ENCODE peak calls at places on chromosomes 12 and 14, in five cellular contexts. W is NK-92 treated with Interleukin-12 subunit alpha and Interleukin-12 subunit beta, amount 100 ng/mL, for 24 hours; C is stimulated activated CD8-positive, alpha-beta memory T cell treated with anti-CD3 and anti-CD28 coated beads, Interleukin-7, amount 100 ng/mL, for 4 hours; V is NCI-H446; T is GM04503. Q is an unnamed sample.

GRCh38 chr12:34286483-34286882 is 264.2 kb downstream of the ALG10 start:
- DNase-seq in T (no peak), W (no peak), V (no peak), C (no peak), Q (no peak)

GRCh38 chr12:124363376-124363965 is 68.6 kb downstream of the RFLNA start:
- DNase-seq in T (no peak), V (no peak), W (no peak), C (no peak), Q (no peak)

GRCh38 chr14:92595267-92595666 is 81.7 kb downstream of the RIN3 start:
- DNase-seq in C (no peak), T (no peak), V (no peak), W (no peak), Q (no peak)

GRCh38 chr12:27624586-27624985 is 71.7 kb upstream of the REP15 start:
- DNase-seq in T (no peak), C (no peak), V (no peak), W (no peak), Q (no peak)

GRCh38 chr12:118493962-118494361 is 117.6 kb downstream of the SUDS3 start:
- DNase-seq in T (no peak), C (no peak), W (no peak), V (no peak), Q (no peak)

GRCh38 chr14:29216316-29216715 is 449.7 kb downstream of the FOXG1 start:
- DNase-seq in W (no peak), C (no peak), T (no peak), V (peak; percentile 94), Q (no peak)

GRCh38 chr12:91009319-91009950 is 4.7 kb upstream of the EPYC start:
- DNase-seq in T (no peak), V (no peak), W (no peak), C (no peak), Q (no peak)

GRCh38 chr12:31204995-31205582 is 120.9 kb downstream of the SINHCAF start:
- DNase-seq in T (no peak), V (no peak), W (no peak), C (no peak), Q (peak; percentile 11)

GRCh38 chr14:77000340-77001235 is 27.9 kb downstream of the IRF2BPL start:
- DNase-seq in V (no peak), C (no peak), T (no peak), W (no peak), Q (no peak)

GRCh38 chr12:11763760-11764520 is 114.5 kb downstream of the ETV6 start:
- DNase-seq in T (peak; percentile 80), W (no peak), C (no peak), V (no peak), Q (peak; percentile 67)

GRCh38 chr12:47621960-47622359 is 83.9 kb downstream of the RPAP3 start:
- DNase-seq in C (no peak), W (no peak), T (no peak), V (no peak), Q (no peak)

GRCh38 chr12:120687570-120688289 is 781 bp downstream of the MLEC start:
- DNase-seq in V (no peak), W (no peak), C (peak; percentile 19), T (no peak), Q (no peak)

GRCh38 chr14:101374373-101375338 is 186.6 kb upstream of the DIO3 start:
- DNase-seq in W (no peak), T (no peak), V (no peak), C (no peak), Q (no peak)

GRCh38 chr12:130816055-130816454 is 23.0 kb downstream of the STX2 start:
- DNase-seq in W (no peak), T (no peak), C (no peak), V (no peak), Q (no peak)

GRCh38 chr12:12491634-12492033 is 71.0 kb downstream of the DUSP16 start:
- DNase-seq in V (no peak), T (no peak), W (no peak), C (no peak), Q (no peak)

GRCh38 chr14:73741876-73742519 is 27.8 kb upstream of the PNMA1 start:
- DNase-seq in C (no peak), W (no peak), T (no peak), V (no peak), Q (no peak)

GRCh38 chr14:37826869-37827268 is 231.4 kb downstream of the TTC6 start:
- DNase-seq in T (no peak), V (no peak), C (no peak), W (no peak), Q (no peak)

GRCh38 chr14:106318700-106319099 is 792.3 kb downstream of the TMEM121 start:
- DNase-seq in W (peak; percentile 30), T (no peak), V (no peak), C (no peak), Q (no peak)

GRCh38 chr14:70731447-70732239 is 77.7 kb downstream of the MAP3K9 start:
- DNase-seq in C (no peak), T (no peak), W (no peak), V (no peak), Q (no peak)

Q was measured in AG09309.